ENCODE peak calls at places on chromosomes 7 and 10, in nine cellular contexts. One of them, this sample, is unnamed.

GRCh38 chr10:89875557-89875956 is 174.2 kb downstream of the KIF20B start:
- DNase-seq in heart right ventricle: no peak
- DNase-seq in cardiac muscle cell: no peak
- DNase-seq in AG04450: no peak
- DNase-seq in neural progenitor cell: no peak
- DNase-seq in AG09309: no peak
- DNase-seq in fibroblast of the aortic adventitia: no peak
- DNase-seq in A673: no peak
- DNase-seq in hepatocyte: no peak
- DNase-seq in this sample: no peak

GRCh38 chr7:10798044-10798443 is 175.6 kb upstream of the PHF14 start:
- DNase-seq in fibroblast of the aortic adventitia: no peak
- DNase-seq in neural progenitor cell: no peak
- DNase-seq in heart right ventricle: no peak
- DNase-seq in AG04450: no peak
- DNase-seq in cardiac muscle cell: no peak
- DNase-seq in hepatocyte: no peak
- DNase-seq in A673: no peak
- DNase-seq in AG09309: no peak
- DNase-seq in this sample: no peak

GRCh38 chr10:71324743-71325142 is 5.7 kb downstream of the SLC29A3 start:
- DNase-seq in cardiac muscle cell: no peak
- DNase-seq in fibroblast of the aortic adventitia: no peak
- DNase-seq in AG09309: no peak
- DNase-seq in AG04450: no peak
- DNase-seq in hepatocyte: no peak
- DNase-seq in neural progenitor cell: no peak
- DNase-seq in heart right ventricle: no peak
- DNase-seq in A673: no peak
- DNase-seq in this sample: no peak

GRCh38 chr7:35366167-35367155 is 112.6 kb upstream of the TBX20 start:
- DNase-seq in cardiac muscle cell: no peak
- DNase-seq in AG09309: no peak
- DNase-seq in A673: no peak
- DNase-seq in heart right ventricle: no peak
- DNase-seq in neural progenitor cell: peak
- DNase-seq in hepatocyte: no peak
- DNase-seq in fibroblast of the aortic adventitia: peak
- DNase-seq in AG04450: no peak
- DNase-seq in this sample: no peak

GRCh38 chr7:101986335-101986734 is 168.9 kb downstream of the CUX1 start:
- DNase-seq in hepatocyte: peak
- DNase-seq in AG09309: no peak
- DNase-seq in cardiac muscle cell: peak
- DNase-seq in A673: peak
- DNase-seq in neural progenitor cell: peak
- DNase-seq in fibroblast of the aortic adventitia: peak
- DNase-seq in AG04450: no peak
- DNase-seq in heart right ventricle: no peak
- DNase-seq in this sample: no peak

GRCh38 chr10:49520122-49520775 is 18.7 kb downstream of the ERCC6 start:
- DNase-seq in AG09309: no peak
- DNase-seq in cardiac muscle cell: no peak
- DNase-seq in fibroblast of the aortic adventitia: no peak
- DNase-seq in A673: no peak
- DNase-seq in heart right ventricle: no peak
- DNase-seq in AG04450: no peak
- DNase-seq in neural progenitor cell: no peak
- DNase-seq in hepatocyte: no peak
- DNase-seq in this sample: no peak

GRCh38 chr7:87735360-87735759 is 107.2 kb downstream of the RUNDC3B start:
- DNase-seq in fibroblast of the aortic adventitia: no peak
- DNase-seq in AG04450: no peak
- DNase-seq in neural progenitor cell: no peak
- DNase-seq in cardiac muscle cell: no peak
- DNase-seq in A673: peak
- DNase-seq in hepatocyte: no peak
- DNase-seq in AG09309: no peak
- DNase-seq in heart right ventricle: no peak
- DNase-seq in this sample: no peak

GRCh38 chr10:53005612-53006325 is 233.2 kb upstream of the MBL2 start:
- DNase-seq in AG04450: no peak
- DNase-seq in neural progenitor cell: no peak
- DNase-seq in hepatocyte: no peak
- DNase-seq in AG09309: no peak
- DNase-seq in fibroblast of the aortic adventitia: no peak
- DNase-seq in A673: no peak
- DNase-seq in cardiac muscle cell: no peak
- DNase-seq in heart right ventricle: no peak
- DNase-seq in this sample: no peak

GRCh38 chr10:5547934-5548660 is 23.3 kb downstream of the CALML3 start:
- DNase-seq in neural progenitor cell: no peak
- DNase-seq in AG04450: no peak
- DNase-seq in hepatocyte: peak
- DNase-seq in A673: no peak
- DNase-seq in AG09309: no peak
- DNase-seq in heart right ventricle: no peak
- DNase-seq in fibroblast of the aortic adventitia: peak
- DNase-seq in cardiac muscle cell: no peak
- DNase-seq in this sample: peak

GRCh38 chr7:130632111-130632510 is 36.4 kb downstream of the COPG2 start:
- DNase-seq in fibroblast of the aortic adventitia: peak
- DNase-seq in AG09309: peak
- DNase-seq in heart right ventricle: no peak
- DNase-seq in A673: no peak
- DNase-seq in cardiac muscle cell: no peak
- DNase-seq in neural progenitor cell: no peak
- DNase-seq in AG04450: no peak
- DNase-seq in hepatocyte: no peak
- DNase-seq in this sample: no peak

GRCh38 chr7:26743205-26743604 is 121.2 kb downstream of the SKAP2 start:
- DNase-seq in neural progenitor cell: no peak
- DNase-seq in AG09309: no peak
- DNase-seq in heart right ventricle: no peak
- DNase-seq in hepatocyte: no peak
- DNase-seq in cardiac muscle cell: no peak
- DNase-seq in AG04450: no peak
- DNase-seq in fibroblast of the aortic adventitia: no peak
- DNase-seq in A673: no peak
- DNase-seq in this sample: no peak

GRCh38 chr7:127976056-127976455 is 55.2 kb downstream of the LRRC4 start:
- DNase-seq in heart right ventricle: no peak
- DNase-seq in fibroblast of the aortic adventitia: no peak
- DNase-seq in neural progenitor cell: peak
- DNase-seq in AG09309: no peak
- DNase-seq in cardiac muscle cell: no peak
- DNase-seq in A673: peak
- DNase-seq in AG04450: no peak
- DNase-seq in hepatocyte: peak
- DNase-seq in this sample: no peak

GRCh38 chr10:88091490-88092061 is 228.2 kb downstream of the PTEN start:
- DNase-seq in A673: no peak
- DNase-seq in hepatocyte: no peak
- DNase-seq in heart right ventricle: no peak
- DNase-seq in cardiac muscle cell: no peak
- DNase-seq in fibroblast of the aortic adventitia: no peak
- DNase-seq in neural progenitor cell: no peak
- DNase-seq in AG04450: no peak
- DNase-seq in AG09309: no peak
- DNase-seq in this sample: no peak

GRCh38 chr7:150716368-150716767 is at the start of gene GIMAP1:
- DNase-seq in cardiac muscle cell: no peak
- DNase-seq in hepatocyte: no peak
- DNase-seq in A673: no peak
- DNase-seq in fibroblast of the aortic adventitia: no peak
- DNase-seq in AG09309: no peak
- DNase-seq in AG04450: no peak
- DNase-seq in neural progenitor cell: no peak
- DNase-seq in heart right ventricle: peak
- DNase-seq in this sample: no peak

GRCh38 chr10:69461327-69462025 is 10.2 kb downstream of the TSPAN15 start:
- DNase-seq in AG04450: no peak
- DNase-seq in hepatocyte: no peak
- DNase-seq in A673: no peak
- DNase-seq in neural progenitor cell: no peak
- DNase-seq in cardiac muscle cell: no peak
- DNase-seq in AG09309: no peak
- DNase-seq in heart right ventricle: peak
- DNase-seq in fibroblast of the aortic adventitia: no peak
- DNase-seq in this sample: no peak

GRCh38 chr10:48247680-48248079 is 26.8 kb downstream of the FRMPD2 start:
- DNase-seq in hepatocyte: no peak
- DNase-seq in neural progenitor cell: no peak
- DNase-seq in A673: no peak
- DNase-seq in heart right ventricle: no peak
- DNase-seq in AG04450: no peak
- DNase-seq in fibroblast of the aortic adventitia: no peak
- DNase-seq in AG09309: no peak
- DNase-seq in cardiac muscle cell: no peak
- DNase-seq in this sample: no peak

GRCh38 chr10:88218362-88218761 is 354.9 kb downstream of the PTEN start:
- DNase-seq in fibroblast of the aortic adventitia: no peak
- DNase-seq in A673: no peak
- DNase-seq in AG09309: no peak
- DNase-seq in heart right ventricle: no peak
- DNase-seq in AG04450: no peak
- DNase-seq in neural progenitor cell: no peak
- DNase-seq in hepatocyte: no peak
- DNase-seq in cardiac muscle cell: no peak
- DNase-seq in this sample: no peak

GRCh38 chr10:5618829-5619228 is 47.6 kb downstream of the ASB13 start:
- DNase-seq in heart right ventricle: no peak
- DNase-seq in fibroblast of the aortic adventitia: peak
- DNase-seq in A673: no peak
- DNase-seq in cardiac muscle cell: no peak
- DNase-seq in AG09309: no peak
- DNase-seq in AG04450: no peak
- DNase-seq in neural progenitor cell: no peak
- DNase-seq in hepatocyte: no peak
- DNase-seq in this sample: no peak

DNA sequence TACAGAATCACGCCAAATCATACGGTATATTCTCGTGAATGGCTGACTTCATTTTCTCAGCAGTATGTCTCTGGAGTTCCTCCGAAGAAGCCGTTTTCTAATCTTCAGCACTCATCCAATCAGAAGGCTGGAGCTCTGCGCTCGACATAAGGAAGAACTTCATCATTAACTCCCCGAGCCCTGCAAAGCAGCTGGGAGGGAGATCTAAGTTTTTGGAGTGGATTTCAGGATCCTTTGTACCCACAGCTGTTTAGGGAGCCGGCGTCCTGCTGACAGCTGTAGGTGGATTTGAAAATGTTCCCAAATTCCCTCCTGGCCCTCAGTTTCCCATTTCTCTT is 40.7 kb upstream of the SDK1 start:
- DNase-seq in neural progenitor cell: no peak
- DNase-seq in AG09309: no peak
- DNase-seq in AG04450: no peak
- DNase-seq in A673: peak
- DNase-seq in cardiac muscle cell: no peak
- DNase-seq in fibroblast of the aortic adventitia: peak
- DNase-seq in heart right ventricle: no peak
- DNase-seq in hepatocyte: peak
- DNase-seq in this sample: no peak
- H3K4me3 ChIP-seq in neural progenitor cell: no peak
- H3K4me3 ChIP-seq in AG09309: peak
- H3K4me3 ChIP-seq in AG04450: peak
- H3K4me3 ChIP-seq in A673: peak
- H3K4me3 ChIP-seq in cardiac muscle cell: no peak
- H3K4me3 ChIP-seq in fibroblast of the aortic adventitia: peak
- H3K4me3 ChIP-seq in heart right ventricle: peak
- H3K4me3 ChIP-seq in hepatocyte: peak
- H3K4me3 ChIP-seq in this sample: peak

GRCh38 chr10:124532106-124532641 is 70.6 kb downstream of the LHPP start:
- DNase-seq in AG04450: no peak
- DNase-seq in cardiac muscle cell: peak
- DNase-seq in A673: no peak
- DNase-seq in hepatocyte: peak
- DNase-seq in heart right ventricle: no peak
- DNase-seq in neural progenitor cell: peak
- DNase-seq in fibroblast of the aortic adventitia: no peak
- DNase-seq in AG09309: no peak
- DNase-seq in this sample: no peak
- TF ChIP-seq CTCF in AG04450: peak
- TF ChIP-seq CTCF in cardiac muscle cell: peak
- TF ChIP-seq CTCF in A673: peak
- TF ChIP-seq CTCF in hepatocyte: peak
- TF ChIP-seq CTCF in heart right ventricle: no peak
- TF ChIP-seq CTCF in neural progenitor cell: peak
- TF ChIP-seq CTCF in fibroblast of the aortic adventitia: no peak
- TF ChIP-seq CTCF in AG09309: peak
- TF ChIP-seq CTCF in this sample: peak

GRCh38 chr10:100828744-100829102 is 83.3 kb downstream of the PAX2 start:
- DNase-seq in heart right ventricle: no peak
- DNase-seq in hepatocyte: peak
- DNase-seq in neural progenitor cell: peak
- DNase-seq in A673: peak
- DNase-seq in cardiac muscle cell: peak
- DNase-seq in AG09309: no peak
- DNase-seq in AG04450: no peak
- DNase-seq in fibroblast of the aortic adventitia: no peak
- DNase-seq in this sample: no peak
- H3K4me3 ChIP-seq in heart right ventricle: peak
- H3K4me3 ChIP-seq in hepatocyte: no peak
- H3K4me3 ChIP-seq in neural progenitor cell: peak
- H3K4me3 ChIP-seq in A673: peak
- H3K4me3 ChIP-seq in cardiac muscle cell: peak
- H3K4me3 ChIP-seq in AG09309: no peak
- H3K4me3 ChIP-seq in AG04450: no peak
- H3K4me3 ChIP-seq in fibroblast of the aortic adventitia: no peak
- H3K4me3 ChIP-seq in this sample: no peak

GRCh38 chr10:109853922-109854321 is 69.4 kb downstream of the XPNPEP1 start:
- DNase-seq in A673: no peak
- DNase-seq in cardiac muscle cell: no peak
- DNase-seq in AG09309: no peak
- DNase-seq in hepatocyte: no peak
- DNase-seq in neural progenitor cell: no peak
- DNase-seq in AG04450: no peak
- DNase-seq in heart right ventricle: no peak
- DNase-seq in fibroblast of the aortic adventitia: no peak
- DNase-seq in this sample: no peak

GRCh38 chr10:109851595-109851994 is 71.7 kb downstream of the XPNPEP1 start:
- DNase-seq in fibroblast of the aortic adventitia: no peak
- DNase-seq in cardiac muscle cell: no peak
- DNase-seq in hepatocyte: no peak
- DNase-seq in heart right ventricle: no peak
- DNase-seq in A673: no peak
- DNase-seq in neural progenitor cell: no peak
- DNase-seq in AG09309: no peak
- DNase-seq in AG04450: no peak
- DNase-seq in this sample: no peak

GRCh38 chr10:109855746-109856145 is 67.6 kb downstream of the XPNPEP1 start:
- DNase-seq in cardiac muscle cell: no peak
- DNase-seq in hepatocyte: no peak
- DNase-seq in fibroblast of the aortic adventitia: no peak
- DNase-seq in heart right ventricle: no peak
- DNase-seq in AG09309: no peak
- DNase-seq in AG04450: no peak
- DNase-seq in A673: no peak
- DNase-seq in neural progenitor cell: no peak
- DNase-seq in this sample: no peak

GRCh38 chr10:109852718-109853037 is 70.6 kb downstream of the XPNPEP1 start:
- DNase-seq in neural progenitor cell: no peak
- DNase-seq in A673: no peak
- DNase-seq in cardiac muscle cell: no peak
- DNase-seq in AG09309: no peak
- DNase-seq in fibroblast of the aortic adventitia: no peak
- DNase-seq in heart right ventricle: no peak
- DNase-seq in hepatocyte: no peak
- DNase-seq in AG04450: no peak
- DNase-seq in this sample: no peak

GRCh38 chr10:109852004-109852717 is 71.2 kb downstream of the XPNPEP1 start:
- DNase-seq in fibroblast of the aortic adventitia: peak
- DNase-seq in AG09309: peak
- DNase-seq in A673: peak
- DNase-seq in cardiac muscle cell: peak
- DNase-seq in AG04450: peak
- DNase-seq in heart right ventricle: peak
- DNase-seq in neural progenitor cell: peak
- DNase-seq in hepatocyte: peak
- DNase-seq in this sample: peak
- TF ChIP-seq CTCF in fibroblast of the aortic adventitia: peak
- TF ChIP-seq CTCF in AG09309: peak
- TF ChIP-seq CTCF in A673: peak
- TF ChIP-seq CTCF in cardiac muscle cell: peak
- TF ChIP-seq CTCF in AG04450: peak
- TF ChIP-seq CTCF in heart right ventricle: peak
- TF ChIP-seq CTCF in neural progenitor cell: peak
- TF ChIP-seq CTCF in hepatocyte: peak
- TF ChIP-seq CTCF in this sample: peak

This sample was measured in LNCaP clone FGC.